ENCODE peak calls at places on chromosomes 5 and 9, in six cellular contexts. F is iPS-NIHi11, G is cardiac fibroblast, S is iris pigment epithelial cell, P is epithelial cell of esophagus, O is GM12892. V is an unnamed sample.

GRCh38 chr5:43602456-43602817 is 543 bp upstream of the NNT start:
- DNase-seq in F (peak; percentile 45), G (peak; percentile 51), S (peak; percentile 39), P (peak; percentile 53), O (peak; percentile 8), V (peak; percentile 54)

GRCh38 chr9:133522073-133522910 is 2.5 kb downstream of the MYMK start:
- DNase-seq in F (no peak), G (no peak), S (no peak), P (no peak), O (no peak), V (no peak)

GRCh38 chr5:177600458-177601018 is 606 bp downstream of the B4GALT7 start:
- DNase-seq in F (no peak), G (peak; percentile 41), S (peak; percentile 46), P (peak; percentile 36), O (no peak), V (peak; percentile 38)

GRCh38 chr5:5432020-5432707 is 9.7 kb downstream of the ICE1 start:
- DNase-seq in F (no peak), G (peak; percentile 84), S (peak; percentile 86), P (peak; percentile 32), O (no peak), V (peak; percentile 75)

GRCh38 chr9:130137870-130138653 is 34.1 kb upstream of the NCS1 start:
- DNase-seq in F (peak; percentile 80), G (peak; percentile 97), S (peak; percentile 98), P (peak; percentile 98), O (no peak), V (peak; percentile 95)

GRCh38 chr9:81108821-81109220 is 580.5 kb downstream of the TLE1 start:
- DNase-seq in F (no peak), G (no peak), S (no peak), P (peak; percentile 83), O (no peak), V (no peak)

GRCh38 chr9:112186695-112187094 is 11.6 kb upstream of the SUSD1 start:
- DNase-seq in F (no peak), G (no peak), S (no peak), P (peak; percentile 90), O (no peak), V (no peak)

GRCh38 chr9:136095028-136095494 is at the start of gene NACC2:
- DNase-seq in F (peak; percentile 88), G (peak; percentile 59), S (peak; percentile 79), P (peak; percentile 76), O (no peak), V (peak; percentile 64)

GRCh38 chr5:40796487-40796889 is 1.7 kb downstream of the PRKAA1 start:
- DNase-seq in F (no peak), G (peak; percentile 80), S (peak; percentile 65), P (peak; percentile 48), O (no peak), V (peak; percentile 68)

GRCh38 chr5:1411099-1411498 is 34.1 kb downstream of the SLC6A3 start:
- DNase-seq in F (no peak), G (no peak), S (no peak), P (no peak), O (no peak), V (no peak)

GRCh38 chr5:171893290-171893890 is 107.8 kb downstream of the SMIM23 start:
- DNase-seq in F (no peak), G (peak; percentile 82), S (peak; percentile 67), P (peak; percentile 9), O (no peak), V (peak; percentile 63)

GRCh38 chr9:132078369-132079356 is 1.0 kb downstream of the MED27 start:
- DNase-seq in F (no peak), G (peak; percentile 61), S (peak; percentile 50), P (peak; percentile 40), O (no peak), V (peak; percentile 33)

GRCh38 chr5:133340822-133341221 is 271.5 kb downstream of the FSTL4 start:
- DNase-seq in F (no peak), G (no peak), S (no peak), P (no peak), O (no peak), V (no peak)

GRCh38 chr5:157528036-157528632 is 47.4 kb downstream of the ADAM19 start:
- DNase-seq in F (no peak), G (no peak), S (peak; percentile 45), P (no peak), O (no peak), V (peak; percentile 34)

V was measured in choroid plexus epithelial cell.